ENCODE peak calls at places on chromosomes 11 and 22, in five cellular contexts. Q is RPMI7951; V is uterus; D is mucosa of gallbladder; J is stimulated activated CD8-positive, alpha-beta memory T cell treated with anti-CD3 and anti-CD28 coated beads, Interleukin-15, amount 100 ng/mL, for 1 hour. Z is an unnamed sample.

GRCh38 chr11:122085264-122085663 is 30.8 kb downstream of the BLID start:
- DNase-seq in Q (peak), V (no peak), J (no peak), D (no peak), Z (no peak)

GRCh38 chr11:31826530-31827438 is 15.7 kb upstream of the PAX6 start:
- DNase-seq in V (no peak), Q (peak), D (no peak), J (no peak), Z (no peak)

GRCh38 chr11:8224711-8225110 is 39.0 kb downstream of the LMO1 start:
- DNase-seq in V (no peak), Q (no peak), D (no peak), J (no peak), Z (no peak)

GRCh38 chr11:58923300-58923788 is 15.9 kb upstream of the GLYATL1 start:
- DNase-seq in Q (peak), D (peak), V (no peak), J (no peak), Z (no peak)

GRCh38 chr22:36884314-36885158 is 23.7 kb downstream of the NCF4 start:
- DNase-seq in V (no peak), D (no peak), J (no peak), Q (no peak), Z (no peak)

GRCh38 chr22:35150163-35151107 is 84.5 kb downstream of the ISX start:
- DNase-seq in J (peak), V (peak), D (peak), Q (peak), Z (peak)

GRCh38 chr11:130260735-130261134 is 54.0 kb downstream of the ZBTB44 start:
- DNase-seq in Q (no peak), V (no peak), J (no peak), D (no peak), Z (no peak)

GRCh38 chr22:32079110-32080089 is 36.3 kb downstream of the SLC5A1 start:
- DNase-seq in J (no peak), D (peak), V (no peak), Q (peak), Z (no peak)

GRCh38 chr22:46432164-46433068 is 96.9 kb downstream of the TRMU start:
- DNase-seq in V (no peak), J (no peak), D (no peak), Q (no peak), Z (no peak)

GRCh38 chr11:69372589-69373250 is 78.8 kb downstream of the MYEOV start:
- DNase-seq in J (no peak), V (no peak), Q (no peak), D (no peak), Z (peak)

GRCh38 chr11:70176940-70177689 is 26.0 kb upstream of the FADD start:
- DNase-seq in Q (no peak), D (no peak), J (peak), V (no peak), Z (no peak)

GRCh38 chr11:102111787-102112653 is 1.8 kb downstream of the YAP1 start:
- DNase-seq in V (peak), D (peak), Q (peak), J (no peak), Z (no peak)

GRCh38 chr11:130455493-130456127 is 7.2 kb downstream of the ADAMTS15 start:
- DNase-seq in D (no peak), Q (no peak), J (no peak), V (no peak), Z (no peak)

GRCh38 chr11:86067230-86068137 is 1.4 kb downstream of the PICALM start:
- DNase-seq in D (no peak), Q (no peak), J (no peak), V (no peak), Z (no peak)

GRCh38 chr22:44931077-44931540 is 78.7 kb downstream of the PHF21B start:
- DNase-seq in V (peak), D (peak), Q (no peak), J (no peak), Z (peak)

GRCh38 chr11:126751242-126751641 is 249.3 kb downstream of the KIRREL3 start:
- DNase-seq in Q (no peak), D (no peak), V (no peak), J (no peak), Z (no peak)

GRCh38 chr22:47102648-47103047 is 340.2 kb downstream of the TBC1D22A start:
- DNase-seq in J (no peak), Q (no peak), V (no peak), D (no peak), Z (no peak)

GRCh38 chr22:37672920-37673453 is 2.4 kb upstream of the LGALS1 start:
- DNase-seq in J (no peak), Q (no peak), D (no peak), V (no peak), Z (no peak)

GRCh38 chr11:19209617-19210016 is 7.8 kb upstream of the CSRP3 start:
- DNase-seq in V (no peak), Q (no peak), J (no peak), D (no peak), Z (no peak)

GRCh38 chr11:1350086-1350725 is 39.5 kb upstream of the BRSK2 start:
- DNase-seq in J (no peak), Q (no peak), V (no peak), D (no peak), Z (no peak)

GRCh38 chr11:85947431-85948272 is 92.5 kb downstream of the CCDC83 start:
- DNase-seq in J (no peak), Q (peak), D (peak), V (no peak), Z (no peak)

GRCh38 chr22:44172370-44173108 is 8.2 kb upstream of the PARVG start:
- DNase-seq in D (peak), J (no peak), V (no peak), Q (no peak), Z (peak)

GRCh38 chr11:92314499-92314898 is 89.9 kb downstream of the FAT3 start:
- DNase-seq in V (no peak), Q (no peak), D (no peak), J (no peak), Z (no peak)

GRCh38 chr22:39138357-39138997 is 14.0 kb downstream of the CBX7 start:
- DNase-seq in D (no peak), V (no peak), J (no peak), Q (no peak), Z (no peak)

GRCh38 chr11:8227156-8228152 is 36.2 kb downstream of the LMO1 start:
- DNase-seq in V (no peak), Q (no peak), D (no peak), J (no peak), Z (no peak)

GRCh38 chr11:92101845-92102244 is 122.8 kb upstream of the FAT3 start:
- DNase-seq in Q (no peak), J (no peak), D (no peak), V (no peak), Z (no peak)

GRCh38 chr11:6992026-6992425 is 28.1 kb downstream of the ZNF214 start:
- DNase-seq in D (no peak), V (no peak), Q (no peak), J (no peak), Z (no peak)

GRCh38 chr11:76629133-76629852 is 41.3 kb downstream of the LRRC32 start:
- DNase-seq in D (peak), V (peak), J (no peak), Q (no peak), Z (peak)

GRCh38 chr22:21734540-21735197 is 925 bp downstream of the YPEL1 start:
- DNase-seq in J (no peak), V (no peak), Q (no peak), D (no peak), Z (no peak)

Z was measured in left ventricle myocardium inferior.